ENCODE peak calls at places on chromosome 9, in ten cellular contexts. One of them, this sample, is unnamed.

GRCh38 chr9:70421272-70422180 is 7.1 kb upstream of the KLF9 start:
- DNase-seq in GM13976: no peak
- DNase-seq in sciatic nerve: no peak
- DNase-seq in heart left ventricle: no peak
- DNase-seq in WTC11: no peak
- DNase-seq in cerebellum: no peak
- DNase-seq in substantia nigra: no peak
- DNase-seq in pancreas: peak
- DNase-seq in NCI-H1417: peak
- DNase-seq in SJSA1: no peak
- DNase-seq in this sample: no peak

GRCh38 chr9:3058409-3058808 is 214.5 kb upstream of the PUM3 start:
- DNase-seq in SJSA1: no peak
- DNase-seq in heart left ventricle: no peak
- DNase-seq in NCI-H1417: no peak
- DNase-seq in substantia nigra: no peak
- DNase-seq in WTC11: no peak
- DNase-seq in sciatic nerve: no peak
- DNase-seq in cerebellum: no peak
- DNase-seq in pancreas: no peak
- DNase-seq in GM13976: no peak
- DNase-seq in this sample: no peak

GRCh38 chr9:111940697-111941096 is 44.1 kb downstream of the UGCG start:
- DNase-seq in GM13976: no peak
- DNase-seq in NCI-H1417: no peak
- DNase-seq in SJSA1: no peak
- DNase-seq in pancreas: no peak
- DNase-seq in cerebellum: no peak
- DNase-seq in heart left ventricle: no peak
- DNase-seq in sciatic nerve: no peak
- DNase-seq in substantia nigra: no peak
- DNase-seq in WTC11: no peak
- DNase-seq in this sample: no peak

GRCh38 chr9:3906437-3907213 is 380.8 kb upstream of the RFX3 start:
- DNase-seq in SJSA1: peak
- DNase-seq in substantia nigra: no peak
- DNase-seq in heart left ventricle: no peak
- DNase-seq in WTC11: no peak
- DNase-seq in sciatic nerve: no peak
- DNase-seq in NCI-H1417: no peak
- DNase-seq in pancreas: no peak
- DNase-seq in cerebellum: no peak
- DNase-seq in GM13976: no peak
- DNase-seq in this sample: no peak

GRCh38 chr9:32128546-32128945 is 255.9 kb upstream of the ACO1 start:
- DNase-seq in sciatic nerve: no peak
- DNase-seq in substantia nigra: no peak
- DNase-seq in pancreas: no peak
- DNase-seq in GM13976: no peak
- DNase-seq in WTC11: peak
- DNase-seq in cerebellum: no peak
- DNase-seq in NCI-H1417: no peak
- DNase-seq in SJSA1: no peak
- DNase-seq in heart left ventricle: no peak
- DNase-seq in this sample: peak

GRCh38 chr9:122333169-122333808 is 37.5 kb upstream of the PTGS1 start:
- DNase-seq in GM13976: no peak
- DNase-seq in sciatic nerve: no peak
- DNase-seq in pancreas: no peak
- DNase-seq in cerebellum: no peak
- DNase-seq in heart left ventricle: no peak
- DNase-seq in WTC11: no peak
- DNase-seq in NCI-H1417: no peak
- DNase-seq in SJSA1: no peak
- DNase-seq in substantia nigra: no peak
- DNase-seq in this sample: no peak

GRCh38 chr9:97774657-97775056 is 77.5 kb upstream of the XPA start:
- DNase-seq in heart left ventricle: no peak
- DNase-seq in NCI-H1417: no peak
- DNase-seq in pancreas: no peak
- DNase-seq in GM13976: no peak
- DNase-seq in cerebellum: no peak
- DNase-seq in substantia nigra: no peak
- DNase-seq in sciatic nerve: no peak
- DNase-seq in WTC11: no peak
- DNase-seq in SJSA1: no peak
- DNase-seq in this sample: no peak

GRCh38 chr9:90882991-90883600 is 81.5 kb downstream of the SYK start:
- DNase-seq in pancreas: no peak
- DNase-seq in WTC11: no peak
- DNase-seq in sciatic nerve: no peak
- DNase-seq in substantia nigra: no peak
- DNase-seq in SJSA1: no peak
- DNase-seq in cerebellum: no peak
- DNase-seq in GM13976: no peak
- DNase-seq in NCI-H1417: no peak
- DNase-seq in heart left ventricle: no peak
- DNase-seq in this sample: no peak

GRCh38 chr9:33429256-33430080 is 17.9 kb downstream of the AQP3 start:
- DNase-seq in WTC11: no peak
- DNase-seq in heart left ventricle: no peak
- DNase-seq in GM13976: no peak
- DNase-seq in substantia nigra: no peak
- DNase-seq in SJSA1: no peak
- DNase-seq in NCI-H1417: no peak
- DNase-seq in sciatic nerve: no peak
- DNase-seq in pancreas: no peak
- DNase-seq in cerebellum: no peak
- DNase-seq in this sample: no peak

GRCh38 chr9:129567842-129568559 is 52.9 kb downstream of the C9orf50 start:
- DNase-seq in SJSA1: no peak
- DNase-seq in cerebellum: peak
- DNase-seq in WTC11: no peak
- DNase-seq in substantia nigra: peak
- DNase-seq in heart left ventricle: no peak
- DNase-seq in pancreas: no peak
- DNase-seq in sciatic nerve: no peak
- DNase-seq in GM13976: no peak
- DNase-seq in NCI-H1417: peak
- DNase-seq in this sample: peak

GRCh38 chr9:95027914-95028854 is 289.3 kb downstream of the FANCC start:
- DNase-seq in pancreas: peak
- DNase-seq in GM13976: no peak
- DNase-seq in SJSA1: no peak
- DNase-seq in heart left ventricle: no peak
- DNase-seq in sciatic nerve: no peak
- DNase-seq in cerebellum: no peak
- DNase-seq in NCI-H1417: peak
- DNase-seq in WTC11: no peak
- DNase-seq in substantia nigra: peak
- DNase-seq in this sample: no peak

GRCh38 chr9:14863402-14863801 is 46.8 kb downstream of the FREM1 start:
- DNase-seq in pancreas: no peak
- DNase-seq in SJSA1: no peak
- DNase-seq in heart left ventricle: no peak
- DNase-seq in substantia nigra: no peak
- DNase-seq in WTC11: no peak
- DNase-seq in NCI-H1417: peak
- DNase-seq in GM13976: no peak
- DNase-seq in sciatic nerve: no peak
- DNase-seq in cerebellum: no peak
- DNase-seq in this sample: no peak

GRCh38 chr9:18422296-18423036 is 51.5 kb upstream of the ADAMTSL1 start:
- DNase-seq in NCI-H1417: no peak
- DNase-seq in WTC11: no peak
- DNase-seq in heart left ventricle: no peak
- DNase-seq in sciatic nerve: no peak
- DNase-seq in pancreas: no peak
- DNase-seq in SJSA1: no peak
- DNase-seq in substantia nigra: no peak
- DNase-seq in cerebellum: no peak
- DNase-seq in GM13976: no peak
- DNase-seq in this sample: no peak

GRCh38 chr9:841371-842209 is at the start of gene DMRT1:
- DNase-seq in heart left ventricle: no peak
- DNase-seq in cerebellum: no peak
- DNase-seq in pancreas: no peak
- DNase-seq in GM13976: peak
- DNase-seq in substantia nigra: no peak
- DNase-seq in NCI-H1417: no peak
- DNase-seq in SJSA1: no peak
- DNase-seq in WTC11: peak
- DNase-seq in sciatic nerve: no peak
- DNase-seq in this sample: peak

GRCh38 chr9:134324359-134325095 is 1.7 kb upstream of the RXRA start:
- DNase-seq in NCI-H1417: no peak
- DNase-seq in GM13976: no peak
- DNase-seq in sciatic nerve: peak
- DNase-seq in SJSA1: no peak
- DNase-seq in cerebellum: no peak
- DNase-seq in pancreas: peak
- DNase-seq in heart left ventricle: peak
- DNase-seq in substantia nigra: no peak
- DNase-seq in WTC11: no peak
- DNase-seq in this sample: no peak

GRCh38 chr9:119639287-119639955 is 270.2 kb upstream of the BRINP1 start:
- DNase-seq in heart left ventricle: no peak
- DNase-seq in SJSA1: no peak
- DNase-seq in cerebellum: no peak
- DNase-seq in sciatic nerve: no peak
- DNase-seq in NCI-H1417: peak
- DNase-seq in WTC11: no peak
- DNase-seq in substantia nigra: no peak
- DNase-seq in GM13976: no peak
- DNase-seq in pancreas: no peak
- DNase-seq in this sample: peak

GRCh38 chr9:117732494-117732893 is 28.3 kb downstream of the TLR4 start:
- DNase-seq in cerebellum: no peak
- DNase-seq in GM13976: no peak
- DNase-seq in substantia nigra: no peak
- DNase-seq in SJSA1: no peak
- DNase-seq in sciatic nerve: no peak
- DNase-seq in NCI-H1417: no peak
- DNase-seq in heart left ventricle: no peak
- DNase-seq in WTC11: no peak
- DNase-seq in pancreas: no peak
- DNase-seq in this sample: no peak

GRCh38 chr9:13279284-13280162 is at the start of gene MPDZ:
- DNase-seq in NCI-H1417: peak
- DNase-seq in heart left ventricle: peak
- DNase-seq in WTC11: peak
- DNase-seq in sciatic nerve: peak
- DNase-seq in GM13976: peak
- DNase-seq in SJSA1: peak
- DNase-seq in pancreas: peak
- DNase-seq in cerebellum: peak
- DNase-seq in substantia nigra: peak
- DNase-seq in this sample: peak

GRCh38 chr9:89871871-89872331 is 267.1 kb downstream of the GADD45G start:
- DNase-seq in substantia nigra: peak
- DNase-seq in SJSA1: peak
- DNase-seq in sciatic nerve: peak
- DNase-seq in heart left ventricle: peak
- DNase-seq in WTC11: no peak
- DNase-seq in NCI-H1417: no peak
- DNase-seq in cerebellum: no peak
- DNase-seq in pancreas: no peak
- DNase-seq in GM13976: no peak
- DNase-seq in this sample: no peak

GRCh38 chr9:5425006-5425628 is 12.6 kb downstream of the PLGRKT start:
- DNase-seq in GM13976: peak
- DNase-seq in sciatic nerve: no peak
- DNase-seq in WTC11: no peak
- DNase-seq in heart left ventricle: no peak
- DNase-seq in cerebellum: no peak
- DNase-seq in substantia nigra: no peak
- DNase-seq in pancreas: no peak
- DNase-seq in SJSA1: no peak
- DNase-seq in NCI-H1417: peak
- DNase-seq in this sample: no peak

GRCh38 chr9:105355810-105356209 is 92.0 kb upstream of the FSD1L start:
- DNase-seq in pancreas: no peak
- DNase-seq in substantia nigra: no peak
- DNase-seq in heart left ventricle: no peak
- DNase-seq in SJSA1: no peak
- DNase-seq in WTC11: no peak
- DNase-seq in NCI-H1417: no peak
- DNase-seq in cerebellum: no peak
- DNase-seq in sciatic nerve: no peak
- DNase-seq in GM13976: no peak
- DNase-seq in this sample: no peak

GRCh38 chr9:108094676-108094993 is 605.1 kb upstream of the KLF4 start:
- DNase-seq in sciatic nerve: no peak
- DNase-seq in pancreas: no peak
- DNase-seq in heart left ventricle: no peak
- DNase-seq in SJSA1: no peak
- DNase-seq in GM13976: no peak
- DNase-seq in NCI-H1417: no peak
- DNase-seq in cerebellum: no peak
- DNase-seq in WTC11: no peak
- DNase-seq in substantia nigra: no peak
- DNase-seq in this sample: no peak

GRCh38 chr9:68780735-68781134 is 75.7 kb downstream of the PIP5K1B start:
- DNase-seq in heart left ventricle: no peak
- DNase-seq in WTC11: no peak
- DNase-seq in pancreas: no peak
- DNase-seq in sciatic nerve: no peak
- DNase-seq in NCI-H1417: peak
- DNase-seq in GM13976: no peak
- DNase-seq in substantia nigra: no peak
- DNase-seq in cerebellum: no peak
- DNase-seq in SJSA1: no peak
- DNase-seq in this sample: no peak

GRCh38 chr9:2859776-2860379 is 16.0 kb upstream of the PUM3 start:
- DNase-seq in sciatic nerve: peak
- DNase-seq in substantia nigra: peak
- DNase-seq in SJSA1: peak
- DNase-seq in cerebellum: peak
- DNase-seq in GM13976: peak
- DNase-seq in WTC11: peak
- DNase-seq in NCI-H1417: peak
- DNase-seq in heart left ventricle: peak
- DNase-seq in pancreas: peak
- DNase-seq in this sample: peak

GRCh38 chr9:136036848-136037247 is 58.2 kb downstream of the NACC2 start:
- DNase-seq in GM13976: no peak
- DNase-seq in WTC11: no peak
- DNase-seq in heart left ventricle: no peak
- DNase-seq in cerebellum: no peak
- DNase-seq in NCI-H1417: no peak
- DNase-seq in substantia nigra: no peak
- DNase-seq in pancreas: no peak
- DNase-seq in sciatic nerve: no peak
- DNase-seq in SJSA1: no peak
- DNase-seq in this sample: no peak

GRCh38 chr9:98062161-98062560 is 5.6 kb downstream of the NANS start:
- DNase-seq in SJSA1: no peak
- DNase-seq in heart left ventricle: no peak
- DNase-seq in NCI-H1417: no peak
- DNase-seq in WTC11: no peak
- DNase-seq in substantia nigra: peak
- DNase-seq in cerebellum: peak
- DNase-seq in sciatic nerve: no peak
- DNase-seq in GM13976: no peak
- DNase-seq in pancreas: no peak
- DNase-seq in this sample: no peak

GRCh38 chr9:105007143-105007542 is 79.2 kb upstream of the ABCA1 start:
- DNase-seq in sciatic nerve: no peak
- DNase-seq in SJSA1: peak
- DNase-seq in NCI-H1417: no peak
- DNase-seq in WTC11: no peak
- DNase-seq in pancreas: no peak
- DNase-seq in cerebellum: no peak
- DNase-seq in substantia nigra: no peak
- DNase-seq in GM13976: no peak
- DNase-seq in heart left ventricle: no peak
- DNase-seq in this sample: no peak

GRCh38 chr9:110659891-110660541 is 8.6 kb upstream of the MUSK start:
- DNase-seq in pancreas: no peak
- DNase-seq in sciatic nerve: no peak
- DNase-seq in heart left ventricle: no peak
- DNase-seq in WTC11: no peak
- DNase-seq in SJSA1: no peak
- DNase-seq in NCI-H1417: peak
- DNase-seq in substantia nigra: no peak
- DNase-seq in GM13976: no peak
- DNase-seq in cerebellum: no peak
- DNase-seq in this sample: no peak